ENCODE peak calls at places on chromosomes 1 and 21, in nine cellular contexts. I, C, M, Y, L, J, F, E and A are unnamed samples.

GRCh38 chr21:45385549-45386050 is 19.4 kb upstream of the COL18A1 start:
- DNase-seq in I (no peak), C (no peak), M (no peak), Y (no peak), L (no peak), J (no peak), F (no peak), E (no peak), A (no peak)

GRCh38 chr1:197268012-197268411 is at the start of gene CRB1:
- DNase-seq in I (no peak), C (no peak), M (no peak), Y (no peak), L (no peak), J (no peak), F (no peak), E (peak; percentile 21), A (no peak)

GRCh38 chr1:26468911-26469310 is 3.3 kb upstream of the HMGN2 start:
- DNase-seq in I (no peak), C (no peak), M (no peak), Y (no peak), L (no peak), J (no peak), F (no peak), E (peak; percentile 29), A (no peak)

GRCh38 chr1:190138266-190138665 is 339.4 kb downstream of the BRINP3 start:
- DNase-seq in I (no peak), C (peak; percentile 18), M (no peak), Y (no peak), L (no peak), J (no peak), F (no peak), E (no peak), A (no peak)

GRCh38 chr1:36864182-36865079 is 169.9 kb downstream of the GRIK3 start:
- DNase-seq in I (peak; percentile 38), C (no peak), M (no peak), Y (no peak), L (no peak), J (peak; percentile 28), F (no peak), E (no peak), A (no peak)

GRCh38 chr1:147748687-147749350 is 11.6 kb downstream of the GJA5 start:
- DNase-seq in I (no peak), C (no peak), M (no peak), Y (no peak), L (no peak), J (no peak), F (no peak), E (no peak), A (no peak)

GRCh38 chr1:156316909-156317308 is 17.8 kb upstream of the VHLL start:
- DNase-seq in I (no peak), C (no peak), M (no peak), Y (no peak), L (no peak), J (no peak), F (no peak), E (no peak), A (no peak)

GRCh38 chr1:173295391-173295790 is 88.3 kb upstream of the TNFSF4 start:
- DNase-seq in I (no peak), C (no peak), M (no peak), Y (no peak), L (no peak), J (no peak), F (no peak), E (no peak), A (no peak)

GRCh38 chr1:236175642-236176336 is 33.5 kb downstream of the GPR137B start:
- DNase-seq in I (no peak), C (no peak), M (no peak), Y (no peak), L (no peak), J (no peak), F (no peak), E (no peak), A (no peak)

GRCh38 chr21:25127811-25128210 is 479.5 kb downstream of the MRPL39 start:
- DNase-seq in I (no peak), C (no peak), M (no peak), Y (no peak), L (no peak), J (no peak), F (no peak), E (no peak), A (no peak)

GRCh38 chr1:62024690-62025089 is 170.0 kb upstream of the L1TD1 start:
- DNase-seq in I (no peak), C (no peak), M (no peak), Y (no peak), L (no peak), J (no peak), F (no peak), E (no peak), A (no peak)

GRCh38 chr1:10339815-10340214 is 59.0 kb upstream of the PGD start:
- DNase-seq in I (no peak), C (peak; percentile 31), M (no peak), Y (no peak), L (no peak), J (no peak), F (no peak), E (peak; percentile 76), A (peak; percentile 65)

GRCh38 chr1:218939095-218939494 is 234.6 kb upstream of the LYPLAL1 start:
- DNase-seq in I (no peak), C (no peak), M (no peak), Y (no peak), L (no peak), J (no peak), F (no peak), E (no peak), A (peak; percentile 70)

GRCh38 chr1:215166886-215167285 is 84.3 kb downstream of the KCNK2 start:
- DNase-seq in I (no peak), C (no peak), M (no peak), Y (no peak), L (no peak), J (no peak), F (no peak), E (no peak), A (no peak)

GRCh38 chr1:178650950-178651461 is 74.0 kb upstream of the RALGPS2 start:
- DNase-seq in I (no peak), C (no peak), M (no peak), Y (peak; percentile 19), L (no peak), J (no peak), F (no peak), E (peak; percentile 11), A (peak; percentile 89)

GRCh38 chr1:247331172-247331525 is 518 bp downstream of the ZNF496 start:
- DNase-seq in I (peak; percentile 93), C (peak; percentile 91), M (peak; percentile 35), Y (peak; percentile 48), L (peak; percentile 42), J (peak; percentile 83), F (peak; percentile 63), E (peak; percentile 62), A (peak; percentile 91)

GRCh38 chr1:15680131-15680530 is 4.0 kb upstream of the PLEKHM2 start:
- DNase-seq in I (no peak), C (peak; percentile 84), M (no peak), Y (no peak), L (no peak), J (no peak), F (peak; percentile 66), E (no peak), A (no peak)

GRCh38 chr21:39097981-39098380 is 85.3 kb downstream of the PSMG1 start:
- DNase-seq in I (no peak), C (no peak), M (no peak), Y (no peak), L (no peak), J (no peak), F (no peak), E (no peak), A (no peak)

GRCh38 chr1:87147851-87148250 is 180.8 kb upstream of the LMO4 start:
- DNase-seq in I (no peak), C (no peak), M (no peak), Y (no peak), L (no peak), J (no peak), F (no peak), E (no peak), A (peak; percentile 27)

GRCh38 chr21:42379425-42380215 is 13.3 kb upstream of the TFF1 start:
- DNase-seq in I (no peak), C (no peak), M (no peak), Y (no peak), L (no peak), J (no peak), F (no peak), E (no peak), A (no peak)

GRCh38 chr1:216750031-216750627 is 26.9 kb upstream of the ESRRG start:
- DNase-seq in I (peak; percentile 8), C (peak; percentile 72), M (no peak), Y (peak; percentile 21), L (no peak), J (no peak), F (peak; percentile 41), E (no peak), A (peak; percentile 83)

GRCh38 chr1:109438798-109439297 is 12.6 kb upstream of the PSMA5 start:
- DNase-seq in I (peak; percentile 19), C (peak; percentile 51), M (no peak), Y (peak; percentile 72), L (no peak), J (no peak), F (peak; percentile 73), E (no peak), A (peak; percentile 6)

GRCh38 chr1:33435096-33435820 is 4.4 kb upstream of the PHC2 start:
- DNase-seq in I (no peak), C (peak; percentile 87), M (no peak), Y (no peak), L (no peak), J (no peak), F (no peak), E (no peak), A (peak; percentile 36)

GRCh38 chr1:57889686-57890360 is 466.0 kb upstream of the DAB1 start:
- DNase-seq in I (no peak), C (no peak), M (no peak), Y (no peak), L (no peak), J (no peak), F (no peak), E (no peak), A (no peak)

GRCh38 chr1:214552174-214552608 is 789 bp upstream of the PTPN14 start:
- DNase-seq in I (no peak), C (peak; percentile 91), M (no peak), Y (peak; percentile 11), L (no peak), J (no peak), F (peak; percentile 47), E (no peak), A (peak; percentile 85)

GRCh38 chr1:2072109-2072806 is 22.0 kb downstream of the PRKCZ start:
- DNase-seq in I (no peak), C (no peak), M (no peak), Y (no peak), L (no peak), J (no peak), F (no peak), E (no peak), A (no peak)

GRCh38 chr1:2311184-2312032 is 79.9 kb downstream of the MORN1 start:
- DNase-seq in I (peak; percentile 80), C (peak; percentile 52), M (no peak), Y (peak; percentile 73), L (peak; percentile 43), J (peak; percentile 64), F (no peak), E (peak; percentile 49), A (peak; percentile 69)

GRCh38 chr1:22930235-22930912 is 42.3 kb downstream of the LACTBL1 start:
- DNase-seq in I (peak; percentile 69), C (peak; percentile 68), M (no peak), Y (peak; percentile 29), L (no peak), J (peak; percentile 46), F (peak; percentile 5), E (peak; percentile 13), A (peak; percentile 67)

GRCh38 chr21:16011719-16012118 is 281.9 kb downstream of the USP25 start:
- DNase-seq in I (no peak), C (no peak), M (no peak), Y (no peak), L (no peak), J (no peak), F (no peak), E (no peak), A (no peak)

GRCh38 chr1:185971688-185972087 is 237.5 kb downstream of the HMCN1 start:
- DNase-seq in I (no peak), C (peak; percentile 42), M (no peak), Y (no peak), L (no peak), J (no peak), F (no peak), E (no peak), A (no peak)

GRCh38 chr1:155226910-155227260 is 18.4 kb downstream of the MTX1 start:
- DNase-seq in I (peak; percentile 41), C (peak; percentile 63), M (no peak), Y (peak; percentile 38), L (no peak), J (no peak), F (no peak), E (peak; percentile 69), A (peak; percentile 90)